ENCODE peak calls at places on chromosomes 4 and X, in nine cellular contexts. R, H, P, O, C, V, T, X and Q are unnamed samples.

GRCh38 chr4:156779774-156780173 is 191.8 kb downstream of the PDGFC start:
- DNase-seq in O (no peak), C (no peak), P (no peak), H (peak), V (peak), X (no peak), T (no peak), R (peak), Q (peak)

GRCh38 chrX:11756354-11757318 is 1.4 kb upstream of the MSL3 start:
- DNase-seq in O (no peak), P (no peak), X (no peak), V (peak), C (no peak), R (peak), T (peak), H (no peak), Q (peak)

GRCh38 chrX:52576474-52576873 is 59.6 kb upstream of the XAGE1B start:
- DNase-seq in P (no peak), C (no peak), X (no peak), R (no peak), T (no peak), H (no peak), O (no peak), V (no peak), Q (no peak)

GRCh38 chr4:20260821-20261220 is 9.1 kb downstream of the SLIT2 start:
- DNase-seq in V (no peak), X (no peak), P (no peak), O (no peak), T (no peak), C (no peak), R (no peak), H (no peak), Q (no peak)

GRCh38 chr4:31234494-31234893 is 514.3 kb downstream of the PCDH7 start:
- DNase-seq in X (no peak), C (no peak), V (no peak), T (peak), P (no peak), R (no peak), H (peak), O (no peak), Q (peak)

GRCh38 chr4:149823770-149824221 is 8.2 kb upstream of the IQCM start:
- DNase-seq in C (no peak), P (no peak), O (no peak), R (peak), H (peak), T (no peak), X (no peak), V (peak), Q (peak)

GRCh38 chr4:1600811-1601532 is 83.1 kb downstream of the FAM53A start:
- DNase-seq in V (no peak), C (no peak), T (no peak), X (no peak), R (no peak), H (no peak), P (peak), O (no peak), Q (no peak)

GRCh38 chrX:2898861-2899512 is 30.2 kb downstream of the ARSD start:
- DNase-seq in H (no peak), C (no peak), P (peak), X (no peak), R (no peak), V (no peak), O (no peak), T (no peak), Q (peak)

GRCh38 chrX:9379697-9380551 is 84.9 kb upstream of the TBL1X start:
- DNase-seq in T (no peak), R (peak), H (peak), O (peak), C (no peak), P (no peak), X (no peak), V (peak), Q (peak)

GRCh38 chrX:35890699-35891098 is 28.8 kb upstream of the CFAP47 start:
- DNase-seq in T (peak), R (peak), V (peak), O (peak), X (peak), H (no peak), C (no peak), P (no peak), Q (peak)

DNA sequence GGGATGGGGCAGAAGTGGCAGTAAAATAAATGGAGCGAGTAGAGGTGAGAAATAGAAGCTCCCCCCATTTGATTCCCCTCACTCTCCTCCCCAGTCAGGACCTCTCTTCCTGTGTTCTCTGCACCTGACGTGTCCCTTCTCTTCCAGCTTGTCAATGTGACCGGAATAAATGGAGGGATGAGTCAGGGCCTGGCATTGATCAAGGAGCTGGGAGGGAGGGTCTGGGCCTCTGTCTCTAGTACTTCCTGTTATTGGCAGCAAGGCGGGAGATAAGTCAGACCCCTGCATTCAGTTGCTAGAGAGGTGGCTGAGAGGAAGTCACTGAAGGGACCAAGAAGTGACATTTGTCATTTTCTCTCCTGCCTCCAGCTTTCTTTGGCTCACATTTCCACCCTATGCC is 35.1 kb upstream of the ZNF41 start:
- DNase-seq in P (no peak), H (no peak), C (no peak), X (no peak), V (no peak), O (no peak), T (peak), R (peak), Q (no peak)
- H3K4me3 ChIP-seq in P (no peak), H (no peak), C (no peak), X (no peak), V (no peak), O (no peak), T (no peak), R (no peak), Q (no peak)

GRCh38 chr4:98290511-98290910 is 29.3 kb downstream of the RAP1GDS1 start:
- DNase-seq in X (no peak), R (peak), O (no peak), V (peak), P (no peak), C (no peak), T (no peak), H (no peak), Q (no peak)
- H3K4me3 ChIP-seq in X (no peak), R (no peak), O (peak), V (no peak), P (no peak), C (no peak), T (no peak), H (no peak), Q (no peak)

DNA sequence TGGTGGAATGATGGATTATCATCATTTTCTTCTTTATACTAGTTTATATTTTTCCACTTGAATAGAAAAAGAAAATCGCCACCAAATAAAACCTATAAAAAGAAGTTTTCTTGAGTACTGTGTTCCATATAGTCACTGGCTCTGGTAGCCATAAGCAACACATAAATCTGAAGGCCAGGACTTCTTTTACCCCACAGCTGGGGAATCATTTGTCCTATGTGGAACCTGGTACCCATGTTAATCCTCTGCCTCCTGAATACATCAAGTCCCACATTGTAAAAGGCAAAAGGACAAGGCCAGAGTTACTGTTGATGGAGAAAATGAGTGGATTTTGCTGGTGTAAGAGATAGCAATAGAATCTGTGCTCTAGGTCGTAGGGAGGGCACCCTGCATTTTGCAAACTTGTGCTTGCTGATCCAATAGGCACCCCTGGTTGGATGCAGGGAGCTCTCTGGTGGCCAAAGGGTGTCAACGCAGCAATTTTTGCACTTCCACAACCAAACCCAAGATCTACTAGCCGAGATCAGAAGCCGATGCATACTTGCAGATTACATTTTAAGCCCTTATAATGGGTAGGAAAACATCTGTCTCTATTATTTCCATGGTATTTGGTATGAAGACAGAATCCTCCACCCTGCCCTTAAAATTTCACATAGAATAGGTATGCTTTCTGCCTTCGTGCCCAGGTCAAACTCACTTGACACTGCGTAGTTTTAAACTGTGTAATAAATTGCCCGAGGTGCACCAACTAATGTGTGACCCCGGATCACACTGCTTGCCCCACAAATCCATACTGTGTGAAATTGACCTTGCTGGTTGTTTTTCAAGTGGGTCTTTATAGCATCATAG is 146.2 kb upstream of the SCML1 start:
- DNase-seq in P (peak), O (peak), H (peak), T (peak), R (peak), V (peak), C (no peak), X (peak), Q (peak)
- H3K4me3 ChIP-seq in P (peak), O (no peak), H (no peak), T (no peak), R (peak), V (no peak), C (no peak), X (no peak), Q (no peak)

GRCh38 chrX:129728061-129728460 is 10.7 kb upstream of the XPNPEP2 start:
- DNase-seq in O (no peak), R (no peak), H (no peak), P (no peak), V (no peak), C (peak), X (no peak), T (no peak), Q (no peak)

GRCh38 chrX:129724767-129725166 is 14.0 kb upstream of the XPNPEP2 start:
- DNase-seq in H (no peak), R (no peak), O (peak), P (no peak), X (no peak), T (peak), V (no peak), C (peak), Q (no peak)

GRCh38 chrX:129723511-129723910 is 15.3 kb upstream of the XPNPEP2 start:
- DNase-seq in X (no peak), R (no peak), H (no peak), T (no peak), O (no peak), P (no peak), C (no peak), V (no peak), Q (peak)

GRCh38 chrX:129721870-129722269 is 16.9 kb upstream of the XPNPEP2 start:
- DNase-seq in P (no peak), T (no peak), C (no peak), R (no peak), V (no peak), O (no peak), X (no peak), H (no peak), Q (no peak)

DNA sequence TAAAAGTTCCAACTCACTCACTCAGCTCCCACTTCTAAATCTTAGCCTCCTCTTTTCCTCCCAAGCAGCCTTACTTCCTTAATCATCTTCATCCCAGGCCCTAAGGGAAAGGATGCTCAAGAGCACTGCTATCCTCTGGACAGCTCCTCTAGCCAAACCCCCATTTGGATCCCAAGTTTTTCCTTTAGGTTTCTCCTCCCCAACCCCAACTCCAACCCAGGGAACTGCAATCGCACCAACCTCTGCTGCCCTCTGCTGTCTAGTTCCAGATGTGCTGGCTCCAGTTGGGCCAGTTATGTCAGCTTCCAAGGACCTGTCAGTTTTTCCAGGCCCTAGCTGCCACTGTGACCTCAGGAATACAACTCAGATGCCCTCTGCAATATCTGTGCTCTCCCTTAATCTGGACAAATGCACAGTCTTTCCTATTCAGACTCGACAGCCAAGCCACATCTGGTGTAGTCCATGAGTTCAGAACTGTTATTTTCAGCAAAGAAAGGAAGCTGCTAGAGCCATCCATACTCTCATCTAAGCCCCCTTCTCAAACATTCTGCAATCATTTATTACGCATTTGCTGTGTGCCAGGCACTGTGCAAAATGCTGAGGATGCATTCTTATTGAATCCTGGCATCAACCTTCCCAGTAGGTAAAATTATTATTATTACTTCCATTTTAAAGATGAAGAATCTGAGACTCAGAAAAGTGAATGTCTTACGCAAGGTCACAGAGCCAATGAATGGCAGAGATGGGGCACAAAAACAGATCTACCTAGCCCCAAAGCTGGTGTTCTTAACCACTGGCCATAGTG is 12.3 kb upstream of the XPNPEP2 start:
- DNase-seq in X (peak), C (peak), H (peak), V (peak), T (peak), R (peak), O (peak), P (peak), Q (peak)
- H3K4me3 ChIP-seq in X (no peak), C (no peak), H (no peak), V (no peak), T (no peak), R (no peak), O (no peak), P (no peak), Q (no peak)